ENCODE peak calls at places on chromosomes 4 and X, in seven cellular contexts. M, J, W, T, S, B and P are unnamed samples.

GRCh38 chrX:78979789-78980464 is 34.7 kb downstream of the P2RY10 start:
- DNase-seq in M (no peak), J (no peak), W (no peak), T (no peak), S (no peak), B (no peak), P (no peak)

GRCh38 chr4:138390286-138390685 is 148.1 kb upstream of the SLC7A11 start:
- DNase-seq in M (no peak), J (no peak), W (no peak), T (peak), S (no peak), B (no peak), P (no peak)

GRCh38 chr4:144712775-144713174 is 66.8 kb downstream of the HHIP start:
- DNase-seq in M (no peak), J (no peak), W (no peak), T (no peak), S (no peak), B (no peak), P (no peak)

GRCh38 chrX:9662148-9662547 is 103.5 kb downstream of the GPR143 start:
- DNase-seq in M (no peak), J (no peak), W (no peak), T (peak), S (no peak), B (peak), P (no peak)

GRCh38 chr4:150078041-150078995 is at the start of gene DCLK2:
- DNase-seq in M (no peak), J (peak), W (no peak), T (peak), S (peak), B (peak), P (no peak)

GRCh38 chr4:135770505-135770904 is 1568.9 kb upstream of the PABPC4L start:
- DNase-seq in M (no peak), J (no peak), W (no peak), T (no peak), S (no peak), B (no peak), P (no peak)

GRCh38 chr4:680565-680930 is 6.2 kb downstream of the MYL5 start:
- DNase-seq in M (no peak), J (no peak), W (no peak), T (no peak), S (no peak), B (no peak), P (no peak)

GRCh38 chr4:140426610-140427103 is 791 bp downstream of the CLGN start:
- DNase-seq in M (no peak), J (peak), W (no peak), T (no peak), S (peak), B (no peak), P (no peak)

GRCh38 chr4:89800527-89801103 is 36.3 kb downstream of the SNCA start:
- DNase-seq in M (no peak), J (no peak), W (no peak), T (peak), S (no peak), B (no peak), P (no peak)

GRCh38 chrX:37684426-37684825 is 1.2 kb upstream of the XK start:
- DNase-seq in M (no peak), J (no peak), W (no peak), T (no peak), S (peak), B (no peak), P (no peak)

GRCh38 chr4:79598801-79599200 is 190.8 kb upstream of the GK2 start:
- DNase-seq in M (no peak), J (no peak), W (no peak), T (no peak), S (no peak), B (no peak), P (no peak)

GRCh38 chrX:37802028-37802427 is 22.2 kb downstream of the CYBB start:
- DNase-seq in M (no peak), J (no peak), W (no peak), T (no peak), S (no peak), B (no peak), P (no peak)

GRCh38 chrX:100874240-100874798 is at the start of gene NOX1:
- DNase-seq in M (no peak), J (no peak), W (no peak), T (no peak), S (no peak), B (no peak), P (no peak)

GRCh38 chr4:76090241-76090691 is 15.8 kb downstream of the ART3 start:
- DNase-seq in M (no peak), J (no peak), W (peak), T (peak), S (no peak), B (peak), P (no peak)

GRCh38 chr4:153432971-153433752 is 33.0 kb upstream of the TMEM131L start:
- DNase-seq in M (peak), J (peak), W (peak), T (peak), S (peak), B (peak), P (peak)

GRCh38 chr4:38223801-38224236 is 263.6 kb downstream of the PTTG2 start:
- DNase-seq in M (no peak), J (no peak), W (no peak), T (no peak), S (no peak), B (no peak), P (no peak)

GRCh38 chrX:150680974-150681373 is 12.2 kb upstream of the MTMR1 start:
- DNase-seq in M (no peak), J (no peak), W (no peak), T (peak), S (peak), B (no peak), P (no peak)

GRCh38 chr4:119693127-119693526 is 64.5 kb upstream of the PDE5A start:
- DNase-seq in M (no peak), J (no peak), W (no peak), T (no peak), S (no peak), B (peak), P (no peak)

GRCh38 chr4:159175165-159175988 is 72.5 kb downstream of the RAPGEF2 start:
- DNase-seq in M (peak), J (peak), W (peak), T (peak), S (peak), B (peak), P (peak)

GRCh38 chrX:54076903-54077302 is 32.6 kb upstream of the PHF8 start:
- DNase-seq in M (no peak), J (no peak), W (no peak), T (peak), S (no peak), B (peak), P (no peak)